ENCODE peak calls at places on chromosomes 5 and 9, in ten cellular contexts. Z is cardiac muscle cell, V is hepatocyte, B is heart right ventricle, W is stomach, E is heart left ventricle, O is mucosa of descending colon, N is prostate gland, M is vagina, H is pancreas. P is an unnamed sample.

GRCh38 chr9:81389569-81389993 is 299.8 kb downstream of the TLE1 start:
- DNase-seq in Z (no peak), V (peak; percentile 37), B (no peak), W (no peak), E (no peak), O (no peak), N (no peak), M (no peak), H (no peak), P (no peak)

GRCh38 chr5:79562351-79563246 is 48.7 kb upstream of the HOMER1 start:
- DNase-seq in Z (no peak), V (no peak), B (no peak), W (no peak), E (no peak), O (no peak), N (no peak), M (no peak), H (no peak), P (peak; percentile 97)

GRCh38 chr9:93316726-93317494 is 133.0 kb downstream of the WNK2 start:
- DNase-seq in Z (no peak), V (no peak), B (no peak), W (no peak), E (no peak), O (no peak), N (no peak), M (no peak), H (peak; percentile 65), P (no peak)

GRCh38 chr5:178078197-178078995 is 34.9 kb upstream of the N4BP3 start:
- DNase-seq in Z (no peak), V (no peak), B (no peak), W (peak; percentile 67), E (no peak), O (no peak), N (no peak), M (no peak), H (no peak), P (no peak)

GRCh38 chr5:171316258-171317121 is 7.4 kb downstream of the TLX3 start:
- DNase-seq in Z (no peak), V (no peak), B (no peak), W (no peak), E (no peak), O (no peak), N (no peak), M (no peak), H (peak; percentile 79), P (no peak)

GRCh38 chr9:100578610-100579009 is 731 bp downstream of the CAVIN4 start:
- DNase-seq in Z (no peak), V (no peak), B (no peak), W (no peak), E (no peak), O (no peak), N (no peak), M (no peak), H (no peak), P (no peak)

GRCh38 chr9:34139477-34140146 is 13.1 kb upstream of the DCAF12 start:
- DNase-seq in Z (peak; percentile 28), V (peak; percentile 74), B (peak; percentile 77), W (peak; percentile 76), E (peak; percentile 74), O (no peak), N (no peak), M (no peak), H (no peak), P (peak; percentile 45)

GRCh38 chr5:88391116-88391515 is 122.5 kb upstream of the TMEM161B start:
- DNase-seq in Z (no peak), V (no peak), B (no peak), W (no peak), E (no peak), O (no peak), N (no peak), M (no peak), H (no peak), P (no peak)

GRCh38 chr9:76619645-76620044 is 144.6 kb upstream of the PCA3 start:
- DNase-seq in Z (no peak), V (no peak), B (no peak), W (no peak), E (no peak), O (no peak), N (no peak), M (no peak), H (no peak), P (no peak)

GRCh38 chr9:2337131-2337530 is 284.5 kb upstream of the VLDLR start:
- DNase-seq in Z (no peak), V (no peak), B (no peak), W (no peak), E (no peak), O (no peak), N (no peak), M (no peak), H (no peak), P (no peak)

GRCh38 chr5:34658023-34658422 is 1.9 kb downstream of the RAI14 start:
- DNase-seq in Z (no peak), V (peak; percentile 21), B (no peak), W (no peak), E (no peak), O (no peak), N (no peak), M (no peak), H (no peak), P (peak; percentile 67)
- H3K4me3 ChIP-seq in Z (peak overlapping the region; percentile 77), V (peak overlapping the region; percentile 73), B (peak overlapping the region; percentile 89), W (peak overlapping the region; percentile 94), E (peak overlapping the region; percentile 83), O (no peak overlapping the region), N (no peak overlapping the region), M (peak overlapping the region; percentile 70), H (no peak overlapping the region), P (peak overlapping the region; percentile 77)

DNA sequence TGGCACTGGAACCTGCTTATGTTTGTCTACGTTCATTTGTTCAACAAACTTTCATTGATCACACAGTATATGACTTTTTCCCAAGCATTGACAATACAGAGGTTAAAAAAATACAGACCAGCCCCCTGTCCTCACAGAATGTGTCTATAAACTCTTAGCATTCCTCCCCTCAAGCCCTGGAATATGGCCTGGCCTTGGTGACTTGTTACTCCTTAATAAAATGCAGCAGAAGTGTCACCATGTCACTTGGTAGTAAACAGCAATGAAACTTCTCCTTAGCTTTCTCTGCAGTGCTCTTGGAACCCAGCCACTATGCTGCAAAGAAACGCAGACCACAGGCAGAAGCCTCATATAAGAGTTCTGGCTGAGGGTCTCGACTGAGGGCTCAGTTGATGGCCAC is 19.1 kb upstream of the SLC1A3 start:
- DNase-seq in Z (no peak), V (no peak), B (no peak), W (no peak), E (no peak), O (no peak), N (no peak), M (no peak), H (no peak), P (no peak)
- H3K4me1 ChIP-seq in Z (peaks cover 4% of the 10 kb centered on the region), V (no peaks in the 10 kb centered on the region), B (no peaks in the 10 kb centered on the region), W (no peaks in the 10 kb centered on the region), E (peaks cover 12% of the 10 kb centered on the region), O (no peaks in the 10 kb centered on the region), N (no peaks in the 10 kb centered on the region), M (no peaks in the 10 kb centered on the region), H (no peaks in the 10 kb centered on the region), P (no peaks in the 10 kb centered on the region)

GRCh38 chr9:132443951-132444615 is 34.1 kb downstream of the CFAP77 start:
- DNase-seq in Z (no peak), V (no peak), B (no peak), W (no peak), E (no peak), O (no peak), N (no peak), M (no peak), H (no peak), P (peak; percentile 56)

GRCh38 chr9:132447346-132447745 is 37.3 kb downstream of the CFAP77 start:
- DNase-seq in Z (peak; percentile 31), V (no peak), B (no peak), W (no peak), E (no peak), O (no peak), N (no peak), M (no peak), H (no peak), P (no peak)

GRCh38 chr9:132451276-132451675 is 41.3 kb downstream of the CFAP77 start:
- DNase-seq in Z (no peak), V (no peak), B (no peak), W (no peak), E (no peak), O (no peak), N (no peak), M (no peak), H (no peak), P (no peak)

DNA sequence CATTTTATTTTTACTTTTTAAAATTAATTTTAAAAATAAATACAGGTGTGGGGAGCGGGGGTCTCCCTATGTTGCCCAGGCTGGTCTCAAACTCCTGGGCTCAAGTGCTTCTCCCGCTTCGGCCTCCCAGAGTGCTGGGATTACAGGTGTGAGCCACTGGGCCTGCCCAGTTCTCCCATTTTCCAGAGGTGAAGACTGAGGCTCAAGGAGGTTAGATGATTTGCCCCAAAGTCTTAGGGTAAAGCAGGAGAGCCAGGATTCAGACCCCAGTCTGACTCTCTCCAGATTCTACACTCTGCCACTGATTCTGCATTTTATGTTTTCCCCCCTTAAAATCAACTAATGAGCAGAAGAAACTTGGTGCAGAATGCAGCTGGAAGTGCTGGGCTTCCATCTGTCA is 36.9 kb downstream of the CFAP77 start:
- DNase-seq in Z (no peak), V (no peak), B (no peak), W (no peak), E (no peak), O (no peak), N (no peak), M (no peak), H (no peak), P (no peak)
- TF ChIP-seq CTCF in Z (no peak), V (no peak), B (no peak), W (no peak), E (no peak), O (no peak), N (no peak), M (no peak), H (no peak), P (no peak)

GRCh38 chr9:137264067-137264466 is 8.9 kb downstream of the NELFB start:
- DNase-seq in Z (no peak), V (no peak), B (no peak), W (no peak), E (no peak), O (no peak), N (no peak), M (no peak), H (no peak), P (no peak)
- H3K4me3 ChIP-seq in Z (no peak overlapping the region), V (no peak overlapping the region), B (no peak overlapping the region), W (no peak overlapping the region), E (no peak overlapping the region), O (no peak overlapping the region), N (no peak overlapping the region), M (no peak overlapping the region), H (no peak overlapping the region), P (no peak overlapping the region)

GRCh38 chr5:142971296-142972013 is 201.3 kb downstream of the ARHGAP26 start:
- DNase-seq in Z (no peak), V (no peak), B (no peak), W (no peak), E (no peak), O (no peak), N (no peak), M (no peak), H (no peak), P (peak; percentile 35)
- H3K4me1 ChIP-seq in Z (peaks cover 8% of the 10 kb centered on the region), V (no peaks in the 10 kb centered on the region), B (no peaks in the 10 kb centered on the region), W (no peaks in the 10 kb centered on the region), E (peaks cover 19% of the 10 kb centered on the region), O (no peaks in the 10 kb centered on the region), N (peaks cover 11% of the 10 kb centered on the region), M (no peaks in the 10 kb centered on the region), H (no peaks in the 10 kb centered on the region), P (peaks cover 23% of the 10 kb centered on the region)